ENCODE peak calls at places on chromosomes 12 and 14, in eight cellular contexts. X, H, C, P, T, G, I and V are unnamed samples.

GRCh38 chr12:113098428-113099028 is 37.0 kb downstream of the RASAL1 start:
- DNase-seq in X (peak), H (peak), C (no peak), P (peak), T (peak), G (peak), I (peak), V (peak)

GRCh38 chr14:102914474-102915291 is 7.8 kb upstream of the AMN start:
- DNase-seq in X (no peak), H (no peak), C (no peak), P (no peak), T (no peak), G (no peak), I (no peak), V (no peak)

GRCh38 chr14:65879218-65880009 is 466.9 kb downstream of the FUT8 start:
- DNase-seq in X (peak), H (no peak), C (no peak), P (no peak), T (no peak), G (no peak), I (no peak), V (peak)

GRCh38 chr12:75641031-75641780 is 129.8 kb upstream of the KRR1 start:
- DNase-seq in X (peak), H (no peak), C (peak), P (no peak), T (no peak), G (no peak), I (peak), V (peak)

GRCh38 chr12:76558684-76559276 is 791 bp downstream of the OSBPL8 start:
- DNase-seq in X (peak), H (peak), C (no peak), P (peak), T (no peak), G (peak), I (peak), V (peak)

GRCh38 chr14:80621701-80622100 is 319.8 kb downstream of the CEP128 start:
- DNase-seq in X (peak), H (no peak), C (no peak), P (peak), T (no peak), G (no peak), I (no peak), V (peak)

GRCh38 chr14:32560213-32560857 is 231.2 kb downstream of the AKAP6 start:
- DNase-seq in X (peak), H (peak), C (no peak), P (peak), T (peak), G (peak), I (peak), V (peak)

GRCh38 chr12:546920-547845 is 87.4 kb downstream of the B4GALNT3 start:
- DNase-seq in X (peak), H (peak), C (no peak), P (peak), T (peak), G (peak), I (peak), V (peak)

GRCh38 chr12:54012631-54013398 is 4.0 kb downstream of the HOXC8 start:
- DNase-seq in X (peak), H (no peak), C (no peak), P (no peak), T (no peak), G (no peak), I (peak), V (no peak)

GRCh38 chr12:96670334-96670899 is 181.0 kb downstream of the CFAP54 start:
- DNase-seq in X (no peak), H (no peak), C (no peak), P (peak), T (no peak), G (no peak), I (no peak), V (no peak)

GRCh38 chr12:10167588-10167987 is 4.3 kb downstream of the OLR1 start:
- DNase-seq in X (no peak), H (no peak), C (no peak), P (peak), T (no peak), G (no peak), I (no peak), V (no peak)

GRCh38 chr12:85920324-85920947 is 46.3 kb downstream of the NTS start:
- DNase-seq in X (peak), H (no peak), C (no peak), P (peak), T (no peak), G (peak), I (peak), V (peak)

GRCh38 chr14:64878775-64879634 is 702 bp downstream of the SPTB start:
- DNase-seq in X (peak), H (peak), C (no peak), P (no peak), T (peak), G (peak), I (peak), V (no peak)

GRCh38 chr12:46800160-46800559 is 25.6 kb downstream of the SLC38A4 start:
- DNase-seq in X (no peak), H (no peak), C (no peak), P (no peak), T (no peak), G (no peak), I (no peak), V (no peak)

GRCh38 chr12:6641131-6641530 is 5.4 kb upstream of the LPAR5 start:
- DNase-seq in X (no peak), H (no peak), C (no peak), P (no peak), T (no peak), G (peak), I (no peak), V (no peak)

GRCh38 chr14:102279688-102280348 is 25.1 kb downstream of the MOK start:
- DNase-seq in X (peak), H (no peak), C (no peak), P (peak), T (no peak), G (no peak), I (no peak), V (peak)

GRCh38 chr14:84228702-84229101 is 1301.2 kb upstream of the FLRT2 start:
- DNase-seq in X (no peak), H (no peak), C (no peak), P (no peak), T (no peak), G (no peak), I (no peak), V (peak)

GRCh38 chr14:61661471-61661988 is 33.8 kb upstream of the HIF1A start:
- DNase-seq in X (no peak), H (no peak), C (peak), P (no peak), T (no peak), G (no peak), I (no peak), V (peak)

GRCh38 chr14:94380225-94381148 is 7.9 kb downstream of the SERPINA1 start:
- DNase-seq in X (no peak), H (no peak), C (no peak), P (no peak), T (no peak), G (no peak), I (no peak), V (no peak)

GRCh38 chr14:64723691-64724577 is 19.7 kb downstream of the PLEKHG3 start:
- DNase-seq in X (no peak), H (no peak), C (no peak), P (no peak), T (no peak), G (no peak), I (no peak), V (no peak)

GRCh38 chr12:124565071-124565491 is 2.3 kb downstream of the NCOR2 start:
- DNase-seq in X (no peak), H (no peak), C (no peak), P (no peak), T (peak), G (peak), I (no peak), V (no peak)

GRCh38 chr12:3313066-3313465 is 177.9 kb upstream of the PRMT8 start:
- DNase-seq in X (no peak), H (no peak), C (no peak), P (no peak), T (no peak), G (no peak), I (no peak), V (peak)

GRCh38 chr12:104953323-104953722 is 4.8 kb downstream of the SLC41A2 start:
- DNase-seq in X (peak), H (no peak), C (no peak), P (no peak), T (no peak), G (no peak), I (no peak), V (no peak)

GRCh38 chr12:92035477-92035876 is 110.2 kb downstream of the BTG1 start:
- DNase-seq in X (no peak), H (no peak), C (no peak), P (no peak), T (no peak), G (no peak), I (no peak), V (no peak)

GRCh38 chr12:68497702-68498101 is 113.0 kb upstream of the RAP1B start:
- DNase-seq in X (peak), H (no peak), C (peak), P (no peak), T (no peak), G (no peak), I (no peak), V (peak)

GRCh38 chr12:71639341-71639760 is 24.3 kb downstream of the ZFC3H1 start:
- DNase-seq in X (peak), H (no peak), C (no peak), P (peak), T (no peak), G (peak), I (no peak), V (no peak)

GRCh38 chr12:55039761-55040160 is 20.0 kb downstream of the NEUROD4 start:
- DNase-seq in X (no peak), H (no peak), C (no peak), P (no peak), T (no peak), G (no peak), I (no peak), V (no peak)

GRCh38 chr12:110077769-110078168 is 29.4 kb upstream of the C12orf76 start:
- DNase-seq in X (no peak), H (no peak), C (no peak), P (no peak), T (no peak), G (no peak), I (peak), V (no peak)

GRCh38 chr12:32589165-32589891 is 89.8 kb upstream of the DNM1L start:
- DNase-seq in X (no peak), H (no peak), C (no peak), P (no peak), T (no peak), G (no peak), I (no peak), V (no peak)

GRCh38 chr14:103130965-103131364 is 7.7 kb downstream of the TNFAIP2 start:
- DNase-seq in X (no peak), H (no peak), C (no peak), P (no peak), T (no peak), G (peak), I (no peak), V (peak)

GRCh38 chr12:52213541-52214420 is 19.3 kb upstream of the KRT7 start:
- DNase-seq in X (peak), H (peak), C (no peak), P (peak), T (peak), G (peak), I (peak), V (peak)

GRCh38 chr12:117489671-117490070 is 128.2 kb upstream of the NOS1 start:
- DNase-seq in X (no peak), H (no peak), C (no peak), P (no peak), T (no peak), G (no peak), I (no peak), V (no peak)

GRCh38 chr14:92546347-92547053 is 32.9 kb downstream of the RIN3 start:
- DNase-seq in X (peak), H (no peak), C (no peak), P (no peak), T (no peak), G (peak), I (no peak), V (peak)

DNA sequence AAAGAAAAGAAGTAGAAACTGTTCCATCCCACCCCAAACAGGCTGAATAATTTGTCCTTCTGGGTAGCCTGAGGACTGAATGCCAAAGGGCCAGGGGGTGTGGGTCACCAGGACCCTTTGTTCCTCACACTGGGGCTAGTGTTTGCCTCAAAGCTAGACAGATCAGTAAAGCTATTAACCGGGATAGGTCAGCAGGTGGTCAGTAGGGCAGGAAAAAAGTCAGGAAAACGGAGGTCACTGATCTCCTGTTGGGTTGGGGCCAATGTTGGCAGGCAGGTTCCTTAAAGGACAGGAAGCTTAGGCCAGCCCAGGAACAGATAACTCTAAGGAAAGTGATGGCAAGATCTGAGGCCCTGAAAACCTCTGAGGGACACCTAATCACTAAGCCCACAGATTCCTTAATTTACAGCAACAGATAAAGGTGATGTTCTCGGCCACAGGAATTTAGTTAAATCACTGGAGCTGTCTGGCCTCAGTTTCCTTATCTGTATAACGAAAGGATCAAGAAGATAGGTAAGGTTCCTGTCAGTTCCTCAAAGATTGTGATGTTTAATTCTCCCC is 22.7 kb upstream of the TMPO start:
- DNase-seq in X (no peak), H (no peak), C (no peak), P (no peak), T (no peak), G (no peak), I (no peak), V (no peak)
- TF ChIP-seq USF2 in X (no peak), H (no peak), C (no peak), P (no peak), T (no peak), G (no peak), I (no peak), V (no peak)

GRCh38 chr12:41932470-41932991 is 212.1 kb downstream of the GXYLT1 start:
- DNase-seq in X (no peak), H (peak), C (no peak), P (no peak), T (peak), G (peak), I (peak), V (no peak)
- TF ChIP-seq USF2 in X (no peak), H (no peak), C (no peak), P (no peak), T (no peak), G (no peak), I (no peak), V (no peak)

GRCh38 chr14:51781352-51781751 is 79.1 kb upstream of the GNG2 start:
- DNase-seq in X (no peak), H (no peak), C (no peak), P (no peak), T (no peak), G (no peak), I (no peak), V (no peak)

GRCh38 chr14:51780741-51781140 is 79.7 kb upstream of the GNG2 start:
- DNase-seq in X (no peak), H (no peak), C (no peak), P (no peak), T (no peak), G (no peak), I (no peak), V (peak)

GRCh38 chr14:51780006-51780692 is 80.3 kb upstream of the GNG2 start:
- DNase-seq in X (peak), H (peak), C (peak), P (peak), T (peak), G (peak), I (peak), V (peak)

GRCh38 chr14:51774209-51774608 is 86.2 kb upstream of the GNG2 start:
- DNase-seq in X (no peak), H (no peak), C (no peak), P (no peak), T (peak), G (no peak), I (no peak), V (no peak)

DNA sequence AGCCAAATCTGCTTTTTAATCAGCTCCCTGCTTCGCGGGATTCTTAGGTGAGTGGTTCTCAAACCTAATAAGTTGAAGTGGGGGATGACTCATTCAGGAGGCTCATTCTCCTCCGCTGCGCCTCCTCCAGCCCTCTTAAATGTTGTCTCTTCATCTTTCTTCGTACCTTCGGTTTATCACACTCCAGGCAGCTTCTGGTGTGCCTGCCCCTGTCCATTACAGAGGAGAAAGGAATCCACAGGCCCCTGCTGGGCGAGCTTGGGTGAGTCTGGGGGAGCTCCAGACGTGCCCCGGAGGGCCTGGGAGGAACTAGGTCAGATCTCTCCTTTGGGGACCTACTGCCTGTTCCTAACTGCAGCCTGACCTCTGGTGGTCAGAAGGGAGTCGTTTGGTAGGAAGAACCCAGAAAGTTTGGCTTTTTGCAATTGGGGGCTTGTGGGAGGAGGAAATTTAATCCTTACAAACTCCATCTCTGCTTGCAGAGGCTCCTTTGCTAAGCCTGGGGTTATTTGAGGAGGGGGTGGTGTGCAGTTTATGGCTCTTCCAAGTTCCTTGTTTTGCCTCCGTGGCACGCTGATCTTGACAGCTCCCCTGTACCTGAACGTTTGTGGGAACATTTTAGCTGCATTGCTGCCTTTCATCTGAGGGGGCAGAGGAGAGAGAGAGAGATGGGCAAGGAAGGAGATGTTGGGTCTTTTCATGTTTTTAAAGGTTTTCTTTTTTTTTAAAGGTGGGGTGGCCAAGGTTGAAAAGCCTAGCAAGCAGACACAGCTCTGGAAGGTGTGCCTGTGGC is 84.1 kb upstream of the GNG2 start:
- DNase-seq in X (peak), H (peak), C (no peak), P (peak), T (peak), G (peak), I (peak), V (peak)
- TF ChIP-seq USF2 in X (no peak), H (no peak), C (no peak), P (no peak), T (no peak), G (no peak), I (no peak), V (no peak)

GRCh38 chr14:96407980-96408570 is 16.1 kb downstream of the AK7 start:
- DNase-seq in X (no peak), H (no peak), C (no peak), P (no peak), T (no peak), G (no peak), I (peak), V (no peak)

GRCh38 chr14:96408608-96409007 is 16.7 kb downstream of the AK7 start:
- DNase-seq in X (no peak), H (no peak), C (no peak), P (no peak), T (peak), G (no peak), I (no peak), V (no peak)

GRCh38 chr14:96410119-96410518 is 18.2 kb downstream of the AK7 start:
- DNase-seq in X (no peak), H (no peak), C (no peak), P (peak), T (no peak), G (no peak), I (no peak), V (no peak)

GRCh38 chr14:96413526-96413925 is 21.6 kb downstream of the AK7 start:
- DNase-seq in X (no peak), H (no peak), C (no peak), P (no peak), T (no peak), G (no peak), I (no peak), V (no peak)

GRCh38 chr14:96409701-96410100 is 17.8 kb downstream of the AK7 start:
- DNase-seq in X (no peak), H (no peak), C (no peak), P (peak), T (no peak), G (no peak), I (no peak), V (no peak)
- TF ChIP-seq USF2 in X (no peak), H (no peak), C (no peak), P (no peak), T (no peak), G (no peak), I (no peak), V (no peak)

GRCh38 chr14:20855652-20856291 is 35.4 kb upstream of the RNASE3 start:
- DNase-seq in X (peak), H (peak), C (peak), P (peak), T (peak), G (peak), I (peak), V (peak)
- TF ChIP-seq USF2 in X (peak), H (peak), C (no peak), P (peak), T (peak), G (no peak), I (peak), V (peak)

GRCh38 chr12:63770375-63770774 is 9.3 kb upstream of the RXYLT1 start:
- DNase-seq in X (no peak), H (no peak), C (no peak), P (no peak), T (no peak), G (no peak), I (no peak), V (no peak)
- TF ChIP-seq USF2 in X (no peak), H (no peak), C (no peak), P (no peak), T (no peak), G (no peak), I (no peak), V (no peak)

DNA sequence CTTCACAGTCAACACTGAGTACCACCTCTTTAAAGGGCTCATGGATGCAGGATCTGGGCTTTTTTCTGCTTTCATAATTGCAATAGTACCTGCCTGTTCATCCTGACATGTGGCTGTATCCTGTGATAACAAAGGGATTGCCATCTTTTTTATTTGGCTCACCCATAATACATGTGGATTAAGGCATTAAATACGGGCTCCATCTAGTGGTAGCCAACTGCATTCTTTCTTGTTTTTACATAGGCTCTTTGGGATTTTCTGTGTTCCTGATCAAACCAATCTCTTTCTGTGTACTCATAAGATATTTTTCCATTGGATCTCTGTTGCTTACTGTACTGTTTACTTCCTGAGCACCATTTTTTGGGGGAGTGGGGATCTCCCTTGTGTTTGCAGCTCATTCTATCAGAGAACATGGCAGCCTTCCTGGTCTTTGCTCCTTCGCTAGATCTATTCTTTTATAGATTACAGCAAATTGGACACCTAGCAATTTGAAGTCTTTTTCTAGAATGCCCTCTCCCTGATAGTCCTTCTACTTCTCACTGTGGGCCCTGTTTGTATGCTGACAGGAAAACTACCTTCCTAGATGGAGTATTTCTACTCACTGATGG is 723.4 kb upstream of the MDGA2 start:
- DNase-seq in X (peak), H (no peak), C (no peak), P (peak), T (no peak), G (peak), I (peak), V (peak)
- TF ChIP-seq USF2 in X (no peak), H (no peak), C (no peak), P (no peak), T (no peak), G (no peak), I (no peak), V (no peak)